ENCODE peak calls at places on chromosome 15, in ten cellular contexts. One of them, this sample, is unnamed. For H3K27me3, the result is how much of the 10 kb centered on the place peaks cover.

GRCh38 chr15:86555114-86555513 is 475.4 kb downstream of the AGBL1 start:
- DNase-seq in lower lobe of right lung: no peak
- DNase-seq in heart right ventricle: no peak
- DNase-seq in stomach: no peak
- DNase-seq in right lobe of liver: no peak
- DNase-seq in thyroid gland: no peak
- DNase-seq in CD4-positive, alpha-beta T cell: no peak
- DNase-seq in thoracic aorta: no peak
- DNase-seq in SK-N-SH: no peak
- DNase-seq in lung: no peak
- DNase-seq in this sample: no peak

GRCh38 chr15:31236184-31237041 is 90.2 kb upstream of the KLF13 start:
- DNase-seq in lower lobe of right lung: peak
- DNase-seq in heart right ventricle: peak
- DNase-seq in stomach: peak
- DNase-seq in right lobe of liver: peak
- DNase-seq in thyroid gland: peak
- DNase-seq in CD4-positive, alpha-beta T cell: no peak
- DNase-seq in thoracic aorta: peak
- DNase-seq in SK-N-SH: peak
- DNase-seq in lung: peak
- DNase-seq in this sample: no peak

GRCh38 chr15:58605931-58606330 is 143.6 kb downstream of the ADAM10 start:
- DNase-seq in lower lobe of right lung: no peak
- DNase-seq in heart right ventricle: no peak
- DNase-seq in stomach: no peak
- DNase-seq in right lobe of liver: no peak
- DNase-seq in thyroid gland: no peak
- DNase-seq in CD4-positive, alpha-beta T cell: no peak
- DNase-seq in thoracic aorta: no peak
- DNase-seq in SK-N-SH: no peak
- DNase-seq in lung: no peak
- DNase-seq in this sample: no peak

GRCh38 chr15:31278544-31279220 is 48.0 kb upstream of the KLF13 start:
- DNase-seq in lower lobe of right lung: no peak
- DNase-seq in heart right ventricle: no peak
- DNase-seq in stomach: peak
- DNase-seq in right lobe of liver: no peak
- DNase-seq in thyroid gland: no peak
- DNase-seq in CD4-positive, alpha-beta T cell: no peak
- DNase-seq in thoracic aorta: no peak
- DNase-seq in SK-N-SH: peak
- DNase-seq in lung: peak
- DNase-seq in this sample: no peak

GRCh38 chr15:73993211-73993994 is 1.1 kb upstream of the PML start:
- DNase-seq in lower lobe of right lung: no peak
- DNase-seq in heart right ventricle: no peak
- DNase-seq in stomach: no peak
- DNase-seq in right lobe of liver: no peak
- DNase-seq in thyroid gland: no peak
- DNase-seq in CD4-positive, alpha-beta T cell: no peak
- DNase-seq in thoracic aorta: no peak
- DNase-seq in SK-N-SH: no peak
- DNase-seq in lung: no peak
- DNase-seq in this sample: no peak

GRCh38 chr15:94722025-94722636 is 490.8 kb downstream of the MCTP2 start:
- DNase-seq in lower lobe of right lung: no peak
- DNase-seq in heart right ventricle: no peak
- DNase-seq in stomach: no peak
- DNase-seq in right lobe of liver: no peak
- DNase-seq in thyroid gland: no peak
- DNase-seq in CD4-positive, alpha-beta T cell: no peak
- DNase-seq in thoracic aorta: no peak
- DNase-seq in SK-N-SH: no peak
- DNase-seq in lung: no peak
- DNase-seq in this sample: no peak

GRCh38 chr15:23532019-23532418 is 33.5 kb upstream of the MKRN3 start:
- DNase-seq in lower lobe of right lung: no peak
- DNase-seq in heart right ventricle: no peak
- DNase-seq in stomach: no peak
- DNase-seq in right lobe of liver: no peak
- DNase-seq in thyroid gland: no peak
- DNase-seq in CD4-positive, alpha-beta T cell: no peak
- DNase-seq in thoracic aorta: no peak
- DNase-seq in SK-N-SH: no peak
- DNase-seq in lung: no peak
- DNase-seq in this sample: peak

GRCh38 chr15:26028086-26028740 is 165.1 kb upstream of the ATP10A start:
- DNase-seq in lower lobe of right lung: no peak
- DNase-seq in heart right ventricle: no peak
- DNase-seq in stomach: no peak
- DNase-seq in right lobe of liver: no peak
- DNase-seq in thyroid gland: no peak
- DNase-seq in CD4-positive, alpha-beta T cell: no peak
- DNase-seq in thoracic aorta: no peak
- DNase-seq in SK-N-SH: no peak
- DNase-seq in lung: no peak
- DNase-seq in this sample: no peak

GRCh38 chr15:61195116-61196002 is 33.7 kb downstream of the RORA start:
- DNase-seq in lower lobe of right lung: no peak
- DNase-seq in heart right ventricle: no peak
- DNase-seq in stomach: no peak
- DNase-seq in right lobe of liver: no peak
- DNase-seq in thyroid gland: no peak
- DNase-seq in CD4-positive, alpha-beta T cell: no peak
- DNase-seq in thoracic aorta: no peak
- DNase-seq in SK-N-SH: peak
- DNase-seq in lung: no peak
- DNase-seq in this sample: peak

GRCh38 chr15:71152542-71152941 is 37.3 kb downstream of the THSD4 start:
- DNase-seq in lower lobe of right lung: no peak
- DNase-seq in heart right ventricle: no peak
- DNase-seq in stomach: no peak
- DNase-seq in right lobe of liver: no peak
- DNase-seq in thyroid gland: peak
- DNase-seq in CD4-positive, alpha-beta T cell: no peak
- DNase-seq in thoracic aorta: no peak
- DNase-seq in SK-N-SH: no peak
- DNase-seq in lung: no peak
- DNase-seq in this sample: no peak

GRCh38 chr15:66821307-66821706 is 119.3 kb downstream of the SMAD6 start:
- DNase-seq in lower lobe of right lung: no peak
- DNase-seq in heart right ventricle: no peak
- DNase-seq in stomach: no peak
- DNase-seq in right lobe of liver: no peak
- DNase-seq in thyroid gland: no peak
- DNase-seq in CD4-positive, alpha-beta T cell: no peak
- DNase-seq in thoracic aorta: no peak
- DNase-seq in SK-N-SH: no peak
- DNase-seq in lung: no peak
- DNase-seq in this sample: no peak

GRCh38 chr15:45150481-45150880 is 20.7 kb downstream of the DUOX1 start:
- DNase-seq in lower lobe of right lung: peak
- DNase-seq in heart right ventricle: no peak
- DNase-seq in stomach: no peak
- DNase-seq in right lobe of liver: no peak
- DNase-seq in thyroid gland: no peak
- DNase-seq in CD4-positive, alpha-beta T cell: no peak
- DNase-seq in thoracic aorta: no peak
- DNase-seq in SK-N-SH: no peak
- DNase-seq in lung: no peak
- DNase-seq in this sample: no peak

GRCh38 chr15:48644827-48645557 is 517 bp downstream of the FBN1 start:
- DNase-seq in lower lobe of right lung: peak
- DNase-seq in heart right ventricle: peak
- DNase-seq in stomach: no peak
- DNase-seq in right lobe of liver: peak
- DNase-seq in thyroid gland: peak
- DNase-seq in CD4-positive, alpha-beta T cell: no peak
- DNase-seq in thoracic aorta: no peak
- DNase-seq in SK-N-SH: peak
- DNase-seq in lung: no peak
- DNase-seq in this sample: peak

GRCh38 chr15:36313881-36314280 is 265.5 kb upstream of the CDIN1 start:
- DNase-seq in lower lobe of right lung: no peak
- DNase-seq in heart right ventricle: no peak
- DNase-seq in stomach: no peak
- DNase-seq in right lobe of liver: no peak
- DNase-seq in thyroid gland: no peak
- DNase-seq in CD4-positive, alpha-beta T cell: no peak
- DNase-seq in thoracic aorta: no peak
- DNase-seq in SK-N-SH: no peak
- DNase-seq in lung: no peak
- DNase-seq in this sample: no peak

GRCh38 chr15:89912145-89912673 is 543 bp downstream of the ARPIN start:
- DNase-seq in lower lobe of right lung: peak
- DNase-seq in heart right ventricle: peak
- DNase-seq in stomach: peak
- DNase-seq in right lobe of liver: peak
- DNase-seq in thyroid gland: peak
- DNase-seq in CD4-positive, alpha-beta T cell: no peak
- DNase-seq in thoracic aorta: no peak
- DNase-seq in SK-N-SH: peak
- DNase-seq in lung: no peak
- DNase-seq in this sample: peak

GRCh38 chr15:76391847-76392246 is 55.3 kb downstream of the ISL2 start:
- DNase-seq in lower lobe of right lung: no peak
- DNase-seq in heart right ventricle: no peak
- DNase-seq in stomach: no peak
- DNase-seq in right lobe of liver: no peak
- DNase-seq in thyroid gland: no peak
- DNase-seq in CD4-positive, alpha-beta T cell: no peak
- DNase-seq in thoracic aorta: no peak
- DNase-seq in SK-N-SH: no peak
- DNase-seq in lung: no peak
- DNase-seq in this sample: no peak

GRCh38 chr15:50065264-50065663 is 53.8 kb downstream of the ATP8B4 start:
- DNase-seq in lower lobe of right lung: no peak
- DNase-seq in heart right ventricle: no peak
- DNase-seq in stomach: no peak
- DNase-seq in right lobe of liver: no peak
- DNase-seq in thyroid gland: no peak
- DNase-seq in CD4-positive, alpha-beta T cell: no peak
- DNase-seq in thoracic aorta: no peak
- DNase-seq in SK-N-SH: no peak
- DNase-seq in lung: no peak
- DNase-seq in this sample: no peak

GRCh38 chr15:48940508-48940907 is 23.2 kb downstream of the SHC4 start:
- DNase-seq in lower lobe of right lung: no peak
- DNase-seq in heart right ventricle: no peak
- DNase-seq in stomach: no peak
- DNase-seq in right lobe of liver: no peak
- DNase-seq in thyroid gland: no peak
- DNase-seq in CD4-positive, alpha-beta T cell: no peak
- DNase-seq in thoracic aorta: no peak
- DNase-seq in SK-N-SH: no peak
- DNase-seq in lung: no peak
- DNase-seq in this sample: no peak

GRCh38 chr15:71057143-71057542 is 58.1 kb upstream of the THSD4 start:
- DNase-seq in lower lobe of right lung: no peak
- DNase-seq in heart right ventricle: no peak
- DNase-seq in stomach: no peak
- DNase-seq in right lobe of liver: no peak
- DNase-seq in thyroid gland: no peak
- DNase-seq in CD4-positive, alpha-beta T cell: no peak
- DNase-seq in thoracic aorta: no peak
- DNase-seq in SK-N-SH: no peak
- DNase-seq in lung: no peak
- DNase-seq in this sample: no peak

GRCh38 chr15:81520480-81520879 is 146.5 kb upstream of the TMC3 start:
- DNase-seq in lower lobe of right lung: no peak
- DNase-seq in heart right ventricle: no peak
- DNase-seq in stomach: no peak
- DNase-seq in right lobe of liver: no peak
- DNase-seq in thyroid gland: no peak
- DNase-seq in CD4-positive, alpha-beta T cell: no peak
- DNase-seq in thoracic aorta: no peak
- DNase-seq in SK-N-SH: no peak
- DNase-seq in lung: no peak
- DNase-seq in this sample: no peak
- H3K27me3 ChIP-seq in lower lobe of right lung: under half
- H3K27me3 ChIP-seq in heart right ventricle: under half
- H3K27me3 ChIP-seq in stomach: under half
- H3K27me3 ChIP-seq in right lobe of liver: under half
- H3K27me3 ChIP-seq in thyroid gland: under half
- H3K27me3 ChIP-seq in CD4-positive, alpha-beta T cell: under half
- H3K27me3 ChIP-seq in thoracic aorta: under half
- H3K27me3 ChIP-seq in SK-N-SH: under half
- H3K27me3 ChIP-seq in lung: under half
- H3K27me3 ChIP-seq in this sample: under half

GRCh38 chr15:93025625-93025982 is 63.4 kb downstream of the RGMA start:
- DNase-seq in lower lobe of right lung: no peak
- DNase-seq in heart right ventricle: no peak
- DNase-seq in stomach: no peak
- DNase-seq in right lobe of liver: no peak
- DNase-seq in thyroid gland: no peak
- DNase-seq in CD4-positive, alpha-beta T cell: no peak
- DNase-seq in thoracic aorta: no peak
- DNase-seq in SK-N-SH: no peak
- DNase-seq in lung: no peak
- DNase-seq in this sample: no peak
- H3K27ac ChIP-seq in lower lobe of right lung: no peak
- H3K27ac ChIP-seq in heart right ventricle: no peak
- H3K27ac ChIP-seq in stomach: no peak
- H3K27ac ChIP-seq in right lobe of liver: no peak
- H3K27ac ChIP-seq in thyroid gland: no peak
- H3K27ac ChIP-seq in CD4-positive, alpha-beta T cell: no peak
- H3K27ac ChIP-seq in thoracic aorta: peak
- H3K27ac ChIP-seq in SK-N-SH: no peak
- H3K27ac ChIP-seq in lung: peak
- H3K27ac ChIP-seq in this sample: no peak

GRCh38 chr15:84821501-84822021 is 4.4 kb downstream of the ALPK3 start:
- DNase-seq in lower lobe of right lung: no peak
- DNase-seq in heart right ventricle: peak
- DNase-seq in stomach: no peak
- DNase-seq in right lobe of liver: no peak
- DNase-seq in thyroid gland: no peak
- DNase-seq in CD4-positive, alpha-beta T cell: no peak
- DNase-seq in thoracic aorta: no peak
- DNase-seq in SK-N-SH: no peak
- DNase-seq in lung: no peak
- DNase-seq in this sample: no peak
- TF ChIP-seq CTCF in lower lobe of right lung: no peak
- TF ChIP-seq CTCF in heart right ventricle: peak
- TF ChIP-seq CTCF in stomach: no peak
- TF ChIP-seq CTCF in right lobe of liver: peak
- TF ChIP-seq CTCF in thyroid gland: no peak
- TF ChIP-seq CTCF in CD4-positive, alpha-beta T cell: no peak
- TF ChIP-seq CTCF in thoracic aorta: no peak
- TF ChIP-seq CTCF in SK-N-SH: no peak
- TF ChIP-seq CTCF in lung: no peak
- TF ChIP-seq CTCF in this sample: no peak

DNA sequence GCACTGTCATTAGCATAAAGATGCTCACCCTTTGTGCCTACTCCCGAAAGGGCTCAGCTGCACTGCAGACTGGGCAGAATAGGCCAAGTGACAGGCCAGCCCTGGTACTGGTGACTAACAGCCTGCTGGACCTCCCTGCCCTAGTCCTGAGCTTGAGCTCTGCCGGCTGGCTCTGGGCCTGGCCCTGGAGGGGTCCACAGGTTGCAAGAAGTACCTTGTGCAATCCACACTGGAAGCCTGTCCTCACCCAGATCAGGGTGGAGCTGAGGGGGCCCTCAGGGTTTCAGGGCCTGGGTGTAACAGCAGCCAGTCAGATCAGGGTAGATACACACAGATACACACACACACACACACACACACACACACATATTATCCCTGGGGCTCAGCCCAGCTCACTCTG is 27.3 kb upstream of the PLA2G4D start:
- DNase-seq in lower lobe of right lung: peak
- DNase-seq in heart right ventricle: no peak
- DNase-seq in stomach: peak
- DNase-seq in right lobe of liver: no peak
- DNase-seq in thyroid gland: peak
- DNase-seq in CD4-positive, alpha-beta T cell: no peak
- DNase-seq in thoracic aorta: no peak
- DNase-seq in SK-N-SH: no peak
- DNase-seq in lung: no peak
- DNase-seq in this sample: no peak
- H3K27me3 ChIP-seq in lower lobe of right lung: under half
- H3K27me3 ChIP-seq in heart right ventricle: under half
- H3K27me3 ChIP-seq in stomach: under half
- H3K27me3 ChIP-seq in right lobe of liver: under half
- H3K27me3 ChIP-seq in thyroid gland: under half
- H3K27me3 ChIP-seq in CD4-positive, alpha-beta T cell: under half
- H3K27me3 ChIP-seq in thoracic aorta: under half
- H3K27me3 ChIP-seq in SK-N-SH: under half
- H3K27me3 ChIP-seq in lung: under half
- H3K27me3 ChIP-seq in this sample: under half

This sample was measured in WERI-Rb-1.